ENCODE peak calls at places on chromosome 7, in four cellular contexts. One of them, this sample, is unnamed.

GRCh38 chr7:32539366-32539765 is 44.1 kb downstream of the AVL9 start:
- DNase-seq in Caco-2: no peak
- DNase-seq in activated T-cell treated with anti-CD3 and anti-CD28 coated beads for 4 hours: no peak
- DNase-seq in M059J: no peak
- DNase-seq in this sample: no peak

GRCh38 chr7:82624337-82624736 is 180.8 kb upstream of the CACNA2D1 start:
- DNase-seq in Caco-2: no peak
- DNase-seq in activated T-cell treated with anti-CD3 and anti-CD28 coated beads for 4 hours: no peak
- DNase-seq in M059J: peak
- DNase-seq in this sample: peak

GRCh38 chr7:110095372-110096052 is 995.4 kb upstream of the LRRN3 start:
- DNase-seq in Caco-2: no peak
- DNase-seq in activated T-cell treated with anti-CD3 and anti-CD28 coated beads for 4 hours: no peak
- DNase-seq in M059J: no peak
- DNase-seq in this sample: no peak

GRCh38 chr7:20240080-20240926 is 23.1 kb upstream of the MACC1 start:
- DNase-seq in Caco-2: no peak
- DNase-seq in activated T-cell treated with anti-CD3 and anti-CD28 coated beads for 4 hours: no peak
- DNase-seq in M059J: peak
- DNase-seq in this sample: no peak

GRCh38 chr7:16891874-16892620 is 10.3 kb upstream of the AGR3 start:
- DNase-seq in Caco-2: peak
- DNase-seq in activated T-cell treated with anti-CD3 and anti-CD28 coated beads for 4 hours: no peak
- DNase-seq in M059J: peak
- DNase-seq in this sample: no peak

GRCh38 chr7:157165987-157166386 is 27.3 kb downstream of the UBE3C start:
- DNase-seq in Caco-2: no peak
- DNase-seq in activated T-cell treated with anti-CD3 and anti-CD28 coated beads for 4 hours: no peak
- DNase-seq in M059J: no peak
- DNase-seq in this sample: no peak

GRCh38 chr7:42250411-42250810 is 13.4 kb upstream of the GLI3 start:
- DNase-seq in Caco-2: no peak
- DNase-seq in activated T-cell treated with anti-CD3 and anti-CD28 coated beads for 4 hours: no peak
- DNase-seq in M059J: peak
- DNase-seq in this sample: no peak

GRCh38 chr7:45347804-45348203 is 190.2 kb downstream of the RAMP3 start:
- DNase-seq in Caco-2: peak
- DNase-seq in activated T-cell treated with anti-CD3 and anti-CD28 coated beads for 4 hours: no peak
- DNase-seq in M059J: peak
- DNase-seq in this sample: peak

GRCh38 chr7:102111758-102112119 is 174.9 kb upstream of the SH2B2 start:
- DNase-seq in Caco-2: no peak
- DNase-seq in activated T-cell treated with anti-CD3 and anti-CD28 coated beads for 4 hours: no peak
- DNase-seq in M059J: no peak
- DNase-seq in this sample: no peak

GRCh38 chr7:54680377-54681005 is 78.5 kb downstream of the SEC61G start:
- DNase-seq in Caco-2: no peak
- DNase-seq in activated T-cell treated with anti-CD3 and anti-CD28 coated beads for 4 hours: no peak
- DNase-seq in M059J: no peak
- DNase-seq in this sample: no peak

GRCh38 chr7:151917791-151918311 is 38.4 kb upstream of the GALNTL5 start:
- DNase-seq in Caco-2: peak
- DNase-seq in activated T-cell treated with anti-CD3 and anti-CD28 coated beads for 4 hours: no peak
- DNase-seq in M059J: no peak
- DNase-seq in this sample: no peak

GRCh38 chr7:117007285-117007684 is 54.0 kb downstream of the ST7 start:
- DNase-seq in Caco-2: no peak
- DNase-seq in activated T-cell treated with anti-CD3 and anti-CD28 coated beads for 4 hours: no peak
- DNase-seq in M059J: no peak
- DNase-seq in this sample: no peak

GRCh38 chr7:79317728-79318127 is 135.7 kb downstream of the MAGI2 start:
- DNase-seq in Caco-2: peak
- DNase-seq in activated T-cell treated with anti-CD3 and anti-CD28 coated beads for 4 hours: no peak
- DNase-seq in M059J: peak
- DNase-seq in this sample: peak

GRCh38 chr7:22858640-22859561 is 36.3 kb upstream of the TOMM7 start:
- DNase-seq in Caco-2: no peak
- DNase-seq in activated T-cell treated with anti-CD3 and anti-CD28 coated beads for 4 hours: no peak
- DNase-seq in M059J: peak
- DNase-seq in this sample: peak

GRCh38 chr7:149060161-149060560 is 30.4 kb downstream of the ZNF786 start:
- DNase-seq in Caco-2: no peak
- DNase-seq in activated T-cell treated with anti-CD3 and anti-CD28 coated beads for 4 hours: no peak
- DNase-seq in M059J: peak
- DNase-seq in this sample: no peak

GRCh38 chr7:131157530-131158243 is 170.0 kb upstream of the MKLN1 start:
- DNase-seq in Caco-2: no peak
- DNase-seq in activated T-cell treated with anti-CD3 and anti-CD28 coated beads for 4 hours: no peak
- DNase-seq in M059J: peak
- DNase-seq in this sample: no peak

GRCh38 chr7:104956753-104957450 is 57.1 kb upstream of the KMT2E start:
- DNase-seq in Caco-2: no peak
- DNase-seq in activated T-cell treated with anti-CD3 and anti-CD28 coated beads for 4 hours: no peak
- DNase-seq in M059J: peak
- DNase-seq in this sample: peak

GRCh38 chr7:115102738-115103137 is 180.8 kb downstream of the MDFIC start:
- DNase-seq in Caco-2: no peak
- DNase-seq in activated T-cell treated with anti-CD3 and anti-CD28 coated beads for 4 hours: no peak
- DNase-seq in M059J: no peak
- DNase-seq in this sample: no peak

GRCh38 chr7:40977533-40977932 is 725.4 kb downstream of the INHBA start:
- DNase-seq in Caco-2: no peak
- DNase-seq in activated T-cell treated with anti-CD3 and anti-CD28 coated beads for 4 hours: no peak
- DNase-seq in M059J: no peak
- DNase-seq in this sample: no peak

GRCh38 chr7:55409474-55410225 is 44.5 kb downstream of the LANCL2 start:
- DNase-seq in Caco-2: no peak
- DNase-seq in activated T-cell treated with anti-CD3 and anti-CD28 coated beads for 4 hours: no peak
- DNase-seq in M059J: peak
- DNase-seq in this sample: peak

GRCh38 chr7:149811221-149811620 is 27.0 kb upstream of the ZNF862 start:
- DNase-seq in Caco-2: no peak
- DNase-seq in activated T-cell treated with anti-CD3 and anti-CD28 coated beads for 4 hours: no peak
- DNase-seq in M059J: peak
- DNase-seq in this sample: no peak

GRCh38 chr7:112084506-112084905 is 121.7 kb downstream of the DOCK4 start:
- DNase-seq in Caco-2: no peak
- DNase-seq in activated T-cell treated with anti-CD3 and anti-CD28 coated beads for 4 hours: no peak
- DNase-seq in M059J: no peak
- DNase-seq in this sample: peak

GRCh38 chr7:45215611-45216062 is 58.0 kb downstream of the RAMP3 start:
- DNase-seq in Caco-2: no peak
- DNase-seq in activated T-cell treated with anti-CD3 and anti-CD28 coated beads for 4 hours: no peak
- DNase-seq in M059J: no peak
- DNase-seq in this sample: no peak

GRCh38 chr7:34430456-34430855 is 227.6 kb upstream of the NPSR1 start:
- DNase-seq in Caco-2: peak
- DNase-seq in activated T-cell treated with anti-CD3 and anti-CD28 coated beads for 4 hours: no peak
- DNase-seq in M059J: peak
- DNase-seq in this sample: peak

GRCh38 chr7:137903382-137904169 is 56.8 kb upstream of the DGKI start:
- DNase-seq in Caco-2: peak
- DNase-seq in activated T-cell treated with anti-CD3 and anti-CD28 coated beads for 4 hours: peak
- DNase-seq in M059J: peak
- DNase-seq in this sample: peak

GRCh38 chr7:142298009-142298408 is 40.2 kb upstream of the PRSS58 start:
- DNase-seq in Caco-2: peak
- DNase-seq in activated T-cell treated with anti-CD3 and anti-CD28 coated beads for 4 hours: no peak
- DNase-seq in M059J: peak
- DNase-seq in this sample: no peak

GRCh38 chr7:80047856-80048459 is 86.7 kb upstream of the GNAI1 start:
- DNase-seq in Caco-2: no peak
- DNase-seq in activated T-cell treated with anti-CD3 and anti-CD28 coated beads for 4 hours: no peak
- DNase-seq in M059J: peak
- DNase-seq in this sample: no peak

GRCh38 chr7:14714161-14714728 is 188.3 kb downstream of the DGKB start:
- DNase-seq in Caco-2: no peak
- DNase-seq in activated T-cell treated with anti-CD3 and anti-CD28 coated beads for 4 hours: no peak
- DNase-seq in M059J: no peak
- DNase-seq in this sample: no peak

GRCh38 chr7:123557016-123557630 is 495 bp downstream of the NDUFA5 start:
- DNase-seq in Caco-2: no peak
- DNase-seq in activated T-cell treated with anti-CD3 and anti-CD28 coated beads for 4 hours: no peak
- DNase-seq in M059J: peak
- DNase-seq in this sample: no peak

GRCh38 chr7:22387583-22387982 is 30.6 kb upstream of the RAPGEF5 start:
- DNase-seq in Caco-2: no peak
- DNase-seq in activated T-cell treated with anti-CD3 and anti-CD28 coated beads for 4 hours: no peak
- DNase-seq in M059J: peak
- DNase-seq in this sample: peak

GRCh38 chr7:121395494-121395960 is 581 bp downstream of the FAM3C start:
- DNase-seq in Caco-2: no peak
- DNase-seq in activated T-cell treated with anti-CD3 and anti-CD28 coated beads for 4 hours: peak
- DNase-seq in M059J: peak
- DNase-seq in this sample: peak

GRCh38 chr7:106165328-106165727 is 53.2 kb upstream of the SYPL1 start:
- DNase-seq in Caco-2: no peak
- DNase-seq in activated T-cell treated with anti-CD3 and anti-CD28 coated beads for 4 hours: no peak
- DNase-seq in M059J: peak
- DNase-seq in this sample: peak

GRCh38 chr7:19239951-19240350 is 94.7 kb upstream of the FERD3L start:
- DNase-seq in Caco-2: no peak
- DNase-seq in activated T-cell treated with anti-CD3 and anti-CD28 coated beads for 4 hours: no peak
- DNase-seq in M059J: no peak
- DNase-seq in this sample: no peak

GRCh38 chr7:142587578-142588191 is 161.6 kb upstream of the PRSS1 start:
- DNase-seq in Caco-2: peak
- DNase-seq in activated T-cell treated with anti-CD3 and anti-CD28 coated beads for 4 hours: no peak
- DNase-seq in M059J: peak
- DNase-seq in this sample: peak

GRCh38 chr7:19145429-19146201 is 394 bp upstream of the FERD3L start:
- DNase-seq in Caco-2: no peak
- DNase-seq in activated T-cell treated with anti-CD3 and anti-CD28 coated beads for 4 hours: no peak
- DNase-seq in M059J: no peak
- DNase-seq in this sample: no peak

GRCh38 chr7:155833651-155834050 is 21.4 kb upstream of the SHH start:
- DNase-seq in Caco-2: no peak
- DNase-seq in activated T-cell treated with anti-CD3 and anti-CD28 coated beads for 4 hours: no peak
- DNase-seq in M059J: no peak
- DNase-seq in this sample: no peak

GRCh38 chr7:30840176-30841024 is 69.2 kb downstream of the MINDY4 start:
- DNase-seq in Caco-2: no peak
- DNase-seq in activated T-cell treated with anti-CD3 and anti-CD28 coated beads for 4 hours: no peak
- DNase-seq in M059J: no peak
- DNase-seq in this sample: no peak

GRCh38 chr7:32059289-32060045 is 10.7 kb downstream of the PDE1C start:
- DNase-seq in Caco-2: no peak
- DNase-seq in activated T-cell treated with anti-CD3 and anti-CD28 coated beads for 4 hours: no peak
- DNase-seq in M059J: peak
- DNase-seq in this sample: no peak

GRCh38 chr7:94687810-94688209 is 31.9 kb upstream of the SGCE start:
- DNase-seq in Caco-2: no peak
- DNase-seq in activated T-cell treated with anti-CD3 and anti-CD28 coated beads for 4 hours: no peak
- DNase-seq in M059J: no peak
- DNase-seq in this sample: no peak

This sample was measured in brain microvascular endothelial cell.